ENCODE peak calls at places on chromosome 7, in six cellular contexts. M, Q, S, G, T and P are unnamed samples.
A peak's percentile ranks its signal among the peaks of the same experiment; 100 is the strongest.

GRCh38 chr7:36795451-36796021 is 71.2 kb upstream of the AOAH start:
- ATAC-seq in M (no peak), T (peak; percentile 88), G (no peak), Q (no peak), S (no peak), P (no peak)

GRCh38 chr7:158759749-158760444 is 55.3 kb upstream of the NCAPG2 start:
- ATAC-seq in M (no peak), S (peak; percentile 25), G (no peak), Q (no peak), T (no peak), P (no peak)

GRCh38 chr7:65746398-65746669 is 126.5 kb upstream of the VKORC1L1 start:
- ATAC-seq in Q (no peak), G (no peak), S (no peak), M (no peak), T (no peak), P (no peak)

GRCh38 chr7:16063691-16064090 is 357.6 kb downstream of the CRPPA start:
- ATAC-seq in Q (no peak), S (no peak), G (no peak), M (no peak), T (no peak), P (no peak)

GRCh38 chr7:7869036-7869435 is 99.6 kb upstream of the GLCCI1 start:
- ATAC-seq in S (no peak), G (no peak), T (no peak), Q (no peak), M (peak; percentile 14), P (no peak)

GRCh38 chr7:121504478-121504877 is 108.4 kb upstream of the FAM3C start:
- ATAC-seq in S (peak; percentile 75), T (no peak), M (no peak), Q (no peak), G (no peak), P (peak; percentile 65)

GRCh38 chr7:34124765-34125164 is 219.4 kb downstream of the BMPER start:
- ATAC-seq in T (no peak), Q (no peak), M (no peak), S (no peak), G (no peak), P (no peak)

GRCh38 chr7:47511698-47512370 is 70.1 kb downstream of the TNS3 start:
- ATAC-seq in T (no peak), Q (no peak), S (no peak), G (no peak), M (no peak), P (no peak)

GRCh38 chr7:117323877-117324699 is 1.2 kb upstream of the WNT2 start:
- ATAC-seq in S (peak; percentile 87), Q (peak; percentile 52), T (peak; percentile 46), G (no peak), M (peak; percentile 64), P (peak; percentile 74)

GRCh38 chr7:84914598-84914997 is 272.3 kb downstream of the SEMA3D start:
- ATAC-seq in Q (peak; percentile 84), T (peak; percentile 87), G (peak; percentile 77), S (no peak), M (peak; percentile 40), P (no peak)

GRCh38 chr7:2564970-2565546 is 6.3 kb downstream of the IQCE start:
- ATAC-seq in T (no peak), G (no peak), S (no peak), M (no peak), Q (no peak), P (no peak)

GRCh38 chr7:46369933-46370654 is 449.0 kb upstream of the IGFBP3 start:
- ATAC-seq in T (no peak), Q (no peak), M (no peak), G (peak; percentile 72), S (no peak), P (no peak)

GRCh38 chr7:105890290-105890997 is 14.0 kb upstream of the ATXN7L1 start:
- ATAC-seq in G (no peak), Q (no peak), T (no peak), S (no peak), M (no peak), P (no peak)

GRCh38 chr7:36215017-36215621 is 62.1 kb downstream of the EEPD1 start:
- ATAC-seq in M (no peak), Q (no peak), S (no peak), T (no peak), G (no peak), P (no peak)

GRCh38 chr7:3915337-3915865 is 614.3 kb downstream of the SDK1 start:
- ATAC-seq in S (no peak), T (no peak), Q (no peak), G (no peak), M (no peak), P (no peak)

GRCh38 chr7:44138698-44139097 is 2.4 kb downstream of the MYL7 start:
- ATAC-seq in M (no peak), G (no peak), S (no peak), Q (peak; percentile 84), T (peak; percentile 72), P (no peak)

GRCh38 chr7:101094376-101094775 is 9.1 kb downstream of the TRIM56 start:
- ATAC-seq in T (no peak), Q (no peak), S (no peak), M (no peak), G (peak; percentile 62), P (no peak)

GRCh38 chr7:134108803-134109202 is 18.3 kb upstream of the LRGUK start:
- ATAC-seq in T (no peak), M (no peak), S (no peak), G (no peak), Q (peak; percentile 75), P (no peak)

GRCh38 chr7:110800984-110801383 is 289.9 kb upstream of the LRRN3 start:
- ATAC-seq in Q (no peak), S (no peak), T (no peak), M (peak; percentile 40), G (no peak), P (no peak)

GRCh38 chr7:50068026-50068425 is 25.0 kb downstream of the ZPBP start:
- ATAC-seq in M (peak; percentile 80), G (peak; percentile 82), T (peak; percentile 91), Q (peak; percentile 71), S (peak; percentile 53), P (no peak)

GRCh38 chr7:4783762-4784351 is 8.4 kb downstream of the AP5Z1 start:
- ATAC-seq in G (no peak), Q (no peak), M (no peak), S (no peak), T (no peak), P (no peak)

GRCh38 chr7:40341836-40342235 is 207.0 kb downstream of the SUGCT start:
- ATAC-seq in S (no peak), M (no peak), Q (no peak), T (no peak), G (no peak), P (no peak)

GRCh38 chr7:128398841-128399135 is 11.0 kb downstream of the IMPDH1 start:
- ATAC-seq in M (peak; percentile 49), S (no peak), G (peak; percentile 60), T (peak; percentile 69), Q (peak; percentile 47), P (peak; percentile 9)

GRCh38 chr7:276230-276835 is 13.6 kb upstream of the FOXL3 start:
- ATAC-seq in T (no peak), G (no peak), S (no peak), M (no peak), Q (no peak), P (no peak)

GRCh38 chr7:128322040-128322643 is 21.6 kb downstream of the RBM28 start:
- ATAC-seq in T (peak; percentile 81), M (peak; percentile 72), G (peak; percentile 77), S (peak; percentile 55), Q (peak; percentile 90), P (no peak)

GRCh38 chr7:155352076-155352752 is 54.5 kb downstream of the INSIG1 start:
- ATAC-seq in M (no peak), G (no peak), S (no peak), T (no peak), Q (no peak), P (no peak)

DNA sequence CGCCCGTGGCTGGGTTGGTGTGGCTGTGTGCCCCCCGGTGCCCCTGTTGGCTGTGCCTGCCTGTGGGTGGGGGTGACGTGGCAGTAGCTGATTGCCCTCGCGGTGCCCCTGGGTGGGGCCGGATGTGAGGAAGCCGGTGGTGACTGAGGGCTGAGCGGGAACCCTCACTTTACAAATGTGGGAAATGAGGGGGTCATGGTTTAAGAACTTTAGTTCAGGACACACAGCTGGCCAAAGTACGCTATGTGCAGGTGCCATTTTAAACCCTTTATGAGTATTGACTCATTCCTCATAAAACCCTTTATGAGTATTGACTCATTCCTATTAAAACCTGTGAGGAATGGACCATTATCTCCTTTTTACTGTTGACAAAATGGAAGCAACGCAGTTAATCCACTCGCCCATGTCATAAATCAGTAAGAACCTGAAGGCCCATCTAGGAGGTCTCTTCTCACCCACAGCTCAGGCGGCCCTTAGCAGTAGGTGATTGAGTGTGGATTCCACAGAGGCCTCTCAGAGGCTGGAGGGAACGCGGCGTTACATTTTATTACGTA is 290.1 kb upstream of the COBL start:
- ATAC-seq in M (no peak), Q (no peak), T (no peak), S (no peak), G (peak; percentile 38), P (no peak)
- TF ChIP-seq POLR2AphosphoS5 in M (no peak), Q (no peak), T (no peak), S (no peak), G (no peak), P (no peak)

GRCh38 chr7:80134536-80135305 is at the start of gene GNAI1:
- ATAC-seq in M (no peak), S (peak; percentile 91), G (peak; percentile 84), Q (peak; percentile 50), T (peak; percentile 84), P (peak; percentile 85)
- TF ChIP-seq POLR2A in M (no peak), S (no peak), G (peak; percentile 36), Q (no peak), T (no peak), P (peak; percentile 70)

GRCh38 chr7:29192284-29192683 is 2.3 kb upstream of the CHN2 start:
- ATAC-seq in G (no peak), Q (no peak), S (no peak), M (no peak), T (no peak), P (no peak)

GRCh38 chr7:29193316-29194205 is 1.0 kb upstream of the CHN2 start:
- ATAC-seq in S (no peak), G (no peak), M (no peak), Q (no peak), T (peak; percentile 25), P (no peak)

GRCh38 chr7:29194594-29195417 is at the start of gene CHN2:
- ATAC-seq in S (peak; percentile 89), T (peak; percentile 78), M (peak; percentile 73), G (peak; percentile 72), Q (no peak), P (peak; percentile 66)

GRCh38 chr7:29192811-29193210 is 1.8 kb upstream of the CHN2 start:
- ATAC-seq in Q (no peak), G (no peak), M (no peak), T (no peak), S (no peak), P (no peak)

GRCh38 chr7:29194206-29194593 is 375 bp upstream of the CHN2 start:
- ATAC-seq in G (peak; percentile 8), T (peak; percentile 51), Q (no peak), S (peak; percentile 39), M (no peak), P (peak; percentile 32)
- H3K4me1 ChIP-seq in G (no peaks in the 10 kb centered on the region), T (peaks cover 80% of the 10 kb centered on the region), Q (peaks cover 11% of the 10 kb centered on the region), S (peaks cover 30% of the 10 kb centered on the region), M (no peaks in the 10 kb centered on the region), P (peaks cover 34% of the 10 kb centered on the region)

DNA sequence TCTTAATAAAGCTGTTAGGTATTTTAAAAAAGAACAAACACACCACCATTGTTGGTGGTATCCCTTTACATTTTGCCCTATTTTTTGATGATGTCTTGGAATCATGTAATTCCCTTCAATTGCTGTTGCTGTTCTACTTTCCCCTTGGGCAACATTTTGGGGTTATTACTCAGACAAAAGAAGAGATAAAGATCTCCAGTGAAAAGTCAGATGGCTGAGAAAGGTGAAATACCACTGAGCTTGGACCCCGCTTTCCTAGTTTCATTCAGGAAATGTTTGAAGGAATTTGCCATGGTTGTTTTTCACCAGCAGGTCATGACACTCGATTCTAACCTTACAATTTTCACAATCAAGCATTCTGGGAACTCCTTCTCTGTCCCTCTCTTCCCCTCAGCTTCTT is 84.6 kb downstream of the MACC1 start:
- ATAC-seq in M (no peak), Q (no peak), G (no peak), T (no peak), S (no peak), P (no peak)
- TF ChIP-seq POLR2AphosphoS5 in M (no peak), Q (no peak), G (no peak), T (no peak), S (no peak), P (no peak)